ENCODE peak calls at places on chromosomes 12 and 14, in five cellular contexts. P is activated CD4-positive, CD25-positive, alpha-beta regulatory T cell; K is mucosa of gallbladder; B is effector CD4-positive, alpha-beta T cell; A is substantia nigra. Y is an unnamed sample.

GRCh38 chr12:77995436-77996167 is 164.9 kb downstream of the NAV3 start:
- DNase-seq in K (no peak), P (no peak), B (no peak), A (no peak), Y (no peak)

GRCh38 chr12:55671746-55672145 is 35.1 kb downstream of the OR10P1 start:
- DNase-seq in K (no peak), A (no peak), B (no peak), P (no peak), Y (no peak)

GRCh38 chr14:67949771-67950170 is 130.2 kb downstream of the RAD51B start:
- DNase-seq in K (no peak), P (no peak), B (no peak), A (no peak), Y (no peak)

GRCh38 chr12:106583578-106584103 is 837 bp downstream of the RFX4 start:
- DNase-seq in B (no peak), P (no peak), A (no peak), K (no peak), Y (no peak)

GRCh38 chr14:50757702-50758101 is 73.3 kb downstream of the NIN start:
- DNase-seq in K (no peak), B (no peak), P (no peak), A (no peak), Y (no peak)

GRCh38 chr14:51607677-51608076 is 44.0 kb upstream of the FRMD6 start:
- DNase-seq in B (no peak), A (no peak), K (no peak), P (no peak), Y (no peak)

GRCh38 chr14:51873221-51873893 is 12.9 kb downstream of the GNG2 start:
- DNase-seq in K (no peak), P (no peak), B (no peak), A (no peak), Y (no peak)

GRCh38 chr12:22731231-22731630 is 106.3 kb downstream of the ETNK1 start:
- DNase-seq in K (no peak), B (no peak), A (no peak), P (no peak), Y (no peak)

GRCh38 chr12:93847517-93848452 is 170.6 kb downstream of the CRADD start:
- DNase-seq in K (no peak), A (no peak), B (no peak), P (no peak), Y (no peak)

GRCh38 chr14:20413785-20414117 is 450 bp upstream of the TEP1 start:
- DNase-seq in B (peak), K (no peak), A (no peak), P (no peak), Y (no peak)

GRCh38 chr12:116423053-116423452 is 136.1 kb upstream of the MAP1LC3B2 start:
- DNase-seq in A (no peak), B (no peak), P (no peak), K (no peak), Y (no peak)

GRCh38 chr12:6644903-6645302 is 2.3 kb downstream of the ACRBP start:
- DNase-seq in K (no peak), P (no peak), B (no peak), A (peak), Y (no peak)

GRCh38 chr12:111458773-111459172 is 53.0 kb downstream of the SH2B3 start:
- DNase-seq in A (no peak), P (no peak), B (no peak), K (no peak), Y (no peak)

GRCh38 chr14:74517731-74518130 is 24.2 kb downstream of the ISCA2 start:
- DNase-seq in K (no peak), B (no peak), P (no peak), A (no peak), Y (no peak)

GRCh38 chr12:17304503-17305347 is 698.8 kb upstream of the LMO3 start:
- DNase-seq in B (no peak), K (no peak), P (no peak), A (no peak), Y (no peak)

GRCh38 chr14:32364941-32365340 is 35.8 kb downstream of the AKAP6 start:
- DNase-seq in P (no peak), B (no peak), A (no peak), K (no peak), Y (no peak)

GRCh38 chr12:64814432-64814831 is 10.0 kb upstream of the TBC1D30 start:
- DNase-seq in K (no peak), P (no peak), B (no peak), A (no peak), Y (no peak)